ENCODE peak calls at places on chromosomes 12 and 14, in seven cellular contexts. F is osteocyte, W is T-cell, K is vagina, P is choroid plexus epithelial cell, D is NCI-H748 treated with DMSO at 0.1 percent for 48 hours, E is sciatic nerve. J is an unnamed sample.

GRCh38 chr14:73591690-73592448 is at the start of gene ACOT4:
- DNase-seq in F (no peak), D (peak; percentile 8), K (no peak), E (no peak), W (peak; percentile 44), P (peak; percentile 37), J (no peak)

GRCh38 chr12:53564276-53564675 is 57.0 kb upstream of the NPFF start:
- DNase-seq in K (no peak), E (no peak), P (no peak), F (no peak), D (no peak), W (no peak), J (no peak)

GRCh38 chr12:9787340-9787737 is 26.6 kb upstream of the CD69 start:
- DNase-seq in D (no peak), W (no peak), E (no peak), F (no peak), K (no peak), P (peak; percentile 76), J (peak; percentile 11)

GRCh38 chr12:69555461-69555860 is 29.8 kb upstream of the CCT2 start:
- DNase-seq in K (no peak), E (no peak), W (no peak), P (peak; percentile 68), F (no peak), D (no peak), J (peak; percentile 85)

GRCh38 chr12:57087689-57088441 is 1.0 kb upstream of the NAB2 start:
- DNase-seq in D (no peak), E (peak; percentile 91), P (peak; percentile 95), K (no peak), F (peak; percentile 94), W (peak; percentile 55), J (peak; percentile 95)

GRCh38 chr12:72271741-72272661 is at the start of gene TRHDE:
- DNase-seq in F (peak; percentile 86), K (no peak), P (peak; percentile 58), D (no peak), W (no peak), E (peak; percentile 60), J (no peak)

GRCh38 chr14:102007916-102008418 is 43.6 kb downstream of the DYNC1H1 start:
- DNase-seq in K (no peak), P (no peak), W (no peak), F (no peak), D (no peak), E (no peak), J (no peak)

GRCh38 chr12:121925361-121925725 is 7.0 kb downstream of the CFAP251 start:
- DNase-seq in F (no peak), E (no peak), P (peak; percentile 73), K (no peak), W (no peak), D (no peak), J (no peak)

GRCh38 chr14:24259282-24260025 is 3.5 kb downstream of the TGM1 start:
- DNase-seq in W (no peak), P (peak; percentile 48), K (no peak), F (no peak), D (no peak), E (no peak), J (no peak)

J was measured in HT1080.